ENCODE peak calls at places on chromosomes 13 and 19, in four cellular contexts. B, G, K and H are unnamed samples.

GRCh38 chr13:90055121-90055520 is 1292.4 kb upstream of the MIR17HG start:
- DNase-seq in B (no peak), G (no peak), K (no peak), H (no peak)

GRCh38 chr19:45159204-45159970 is 1.4 kb downstream of the NKPD1 start:
- DNase-seq in B (no peak), G (no peak), K (no peak), H (no peak)

GRCh38 chr19:39788244-39788643 is 9.6 kb downstream of the LEUTX start:
- DNase-seq in B (no peak), G (no peak), K (no peak), H (no peak)

GRCh38 chr13:67351915-67352314 is 121.8 kb upstream of the PCDH9 start:
- DNase-seq in B (no peak), G (no peak), K (no peak), H (no peak)

GRCh38 chr19:10985502-10985901 is 24.7 kb downstream of the SMARCA4 start:
- DNase-seq in B (no peak), G (no peak), K (no peak), H (no peak)

GRCh38 chr19:19562665-19563347 is 24.7 kb downstream of the CILP2 start:
- DNase-seq in B (no peak), G (no peak), K (no peak), H (no peak)

GRCh38 chr19:8640402-8641004 is 10.1 kb downstream of the NFILZ start:
- DNase-seq in B (peak; percentile 38), G (peak; percentile 77), K (no peak), H (no peak)

GRCh38 chr13:21736926-21737325 is 66.1 kb downstream of the FGF9 start:
- DNase-seq in B (no peak), G (no peak), K (no peak), H (no peak)

GRCh38 chr19:5968431-5969373 is 9.2 kb downstream of the RANBP3 start:
- DNase-seq in B (no peak), G (no peak), K (no peak), H (no peak)

GRCh38 chr13:110455941-110456340 is 105.6 kb downstream of the RAB20 start:
- DNase-seq in B (peak; percentile 79), G (peak; percentile 84), K (peak; percentile 63), H (peak; percentile 75)

GRCh38 chr19:32870154-32870573 is 597 bp upstream of the SLC7A9 start:
- DNase-seq in B (no peak), G (no peak), K (no peak), H (no peak)

GRCh38 chr19:18948075-18948975 is 7.3 kb upstream of the HOMER3 start:
- DNase-seq in B (no peak), G (no peak), K (no peak), H (no peak)

GRCh38 chr19:57348136-57348535 is 2.9 kb upstream of the ZNF304 start:
- DNase-seq in B (no peak), G (no peak), K (no peak), H (no peak)

GRCh38 chr19:57355916-57356315 is 4.8 kb downstream of the ZNF304 start:
- DNase-seq in B (no peak), G (no peak), K (no peak), H (no peak)

GRCh38 chr19:57357406-57357805 is 5.9 kb upstream of the TRAPPC2B start:
- DNase-seq in B (no peak), G (no peak), K (no peak), H (no peak)

GRCh38 chr19:57350877-57351805 is at the start of gene ZNF304:
- DNase-seq in B (peak; percentile 87), G (peak; percentile 95), K (peak; percentile 71), H (peak; percentile 79)

DNA sequence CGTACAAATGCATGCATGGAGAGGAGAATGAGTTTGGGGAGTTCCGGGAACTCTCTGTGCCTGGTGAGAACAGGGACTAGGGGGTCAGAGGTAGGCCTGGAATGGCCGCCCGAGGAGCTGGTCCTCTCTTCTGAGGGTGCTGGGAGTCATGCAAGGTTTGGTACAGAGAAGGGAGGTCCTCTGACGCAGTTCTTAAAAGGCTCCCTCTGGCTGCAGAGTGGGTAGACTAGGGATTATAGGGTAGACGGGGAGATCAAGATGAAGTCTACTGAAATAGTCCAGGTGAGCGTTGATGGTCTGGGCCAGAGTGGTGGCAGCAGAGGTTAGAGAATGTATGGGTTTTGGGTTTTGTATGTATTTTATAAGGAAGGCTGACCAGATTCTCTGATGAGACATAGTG is 796 bp downstream of the ZNF304 start:
- DNase-seq in B (no peak), G (no peak), K (no peak), H (no peak)
- TF ChIP-seq CTCF in B (no peak), G (no peak), K (no peak), H (no peak)

DNA sequence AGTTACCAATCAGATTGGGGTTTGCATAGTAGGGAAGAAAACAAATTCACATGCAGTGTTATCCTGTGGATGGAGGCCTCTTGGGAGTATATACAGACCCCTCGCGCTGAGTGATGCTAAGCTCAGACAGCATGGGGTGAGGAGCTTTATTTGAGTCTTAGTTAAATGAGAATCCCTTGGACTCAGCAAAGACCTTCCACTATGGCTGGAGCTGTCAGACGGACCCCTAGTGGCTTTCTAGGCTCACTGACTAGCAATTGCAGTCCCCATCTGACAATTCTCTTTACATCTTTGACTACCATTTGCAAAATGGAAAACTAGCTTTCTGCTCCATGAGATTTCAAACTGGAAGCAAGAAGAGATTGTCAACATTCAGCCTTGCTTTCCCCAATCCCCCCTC is 90.4 kb downstream of the STOML3 start:
- DNase-seq in B (no peak), G (no peak), K (no peak), H (no peak)
- TF ChIP-seq CTCF in B (no peak), G (no peak), K (peak; percentile 40), H (peak; percentile 23)

GRCh38 chr13:107675847-107676550 is 539.3 kb downstream of the LIG4 start:
- DNase-seq in B (no peak), G (no peak), K (no peak), H (no peak)

GRCh38 chr13:107681611-107682010 is 533.7 kb downstream of the LIG4 start:
- DNase-seq in B (no peak), G (no peak), K (no peak), H (no peak)

GRCh38 chr13:107680115-107680514 is 535.2 kb downstream of the LIG4 start:
- DNase-seq in B (no peak), G (no peak), K (no peak), H (no peak)

DNA sequence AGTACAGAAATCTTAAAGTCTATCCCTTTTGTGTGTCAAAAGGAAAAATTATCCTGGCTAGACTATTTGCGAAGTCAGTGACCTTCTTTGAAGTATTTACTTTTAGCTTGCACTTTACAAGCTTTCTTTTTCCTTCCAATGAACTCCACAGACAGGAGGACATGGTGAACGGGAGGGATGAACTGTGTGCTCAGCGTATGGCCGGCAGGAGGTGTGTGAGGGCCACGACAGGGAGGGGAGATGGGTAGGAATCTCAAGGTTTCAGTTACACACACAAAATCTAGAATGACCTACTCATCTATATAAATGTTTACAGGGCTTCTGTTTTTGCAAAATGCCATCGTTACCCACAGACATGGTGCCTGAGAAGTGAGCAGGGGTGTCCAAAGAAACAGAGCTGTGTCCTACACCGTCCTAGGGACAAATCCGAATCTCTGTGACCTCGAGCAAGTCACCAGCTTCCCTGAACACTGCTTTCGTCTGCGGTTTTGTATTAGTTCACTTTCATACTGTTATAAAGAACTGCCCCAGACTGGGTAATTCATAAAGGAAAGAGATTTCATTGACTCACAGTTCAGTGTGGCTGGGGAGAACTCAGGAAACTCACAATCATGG is 537.2 kb downstream of the LIG4 start:
- DNase-seq in B (no peak), G (no peak), K (no peak), H (no peak)
- TF ChIP-seq CTCF in B (no peak), G (no peak), K (peak; percentile 37), H (peak; percentile 8)

GRCh38 chr13:97753942-97754670 is 199.4 kb upstream of the IPO5 start:
- DNase-seq in B (no peak), G (no peak), K (no peak), H (no peak)
- TF ChIP-seq CTCF in B (no peak), G (no peak), K (no peak), H (no peak)

GRCh38 chr13:44238011-44238421 is 135.6 kb upstream of the SERP2 start:
- DNase-seq in B (no peak), G (no peak), K (no peak), H (no peak)

GRCh38 chr13:44240611-44241010 is 133.0 kb upstream of the SERP2 start:
- DNase-seq in B (no peak), G (no peak), K (no peak), H (no peak)

GRCh38 chr13:44243198-44243852 is 130.3 kb upstream of the SERP2 start:
- DNase-seq in B (no peak), G (no peak), K (peak; percentile 9), H (peak; percentile 49)

GRCh38 chr13:44244288-44244687 is 129.3 kb upstream of the SERP2 start:
- DNase-seq in B (no peak), G (no peak), K (no peak), H (no peak)

DNA sequence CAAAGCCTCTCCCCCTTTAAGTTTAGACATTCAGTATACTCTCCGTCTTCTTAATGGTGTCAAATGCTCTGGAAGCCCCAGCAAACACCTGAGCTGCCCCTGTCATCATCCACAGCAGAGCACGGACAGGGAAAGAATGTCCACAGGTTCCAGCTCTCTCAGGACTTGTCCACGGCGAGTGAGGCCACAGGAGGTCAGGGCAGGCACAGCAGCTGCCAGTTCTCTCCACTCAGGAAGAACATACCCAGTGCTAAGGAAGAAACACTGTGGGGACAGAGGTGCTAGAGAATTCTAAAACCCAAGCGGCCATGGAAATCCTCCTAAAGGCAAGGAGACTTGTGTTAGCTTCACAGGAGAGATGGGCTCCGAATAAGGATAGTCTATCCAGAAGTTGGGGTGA is 132.0 kb upstream of the SERP2 start:
- DNase-seq in B (no peak), G (no peak), K (no peak), H (no peak)
- TF ChIP-seq CTCF in B (no peak), G (no peak), K (no peak), H (no peak)

GRCh38 chr13:77820431-77821149 is 98.0 kb downstream of the EDNRB start:
- DNase-seq in B (no peak), G (no peak), K (no peak), H (no peak)
- TF ChIP-seq CTCF in B (no peak), G (no peak), K (no peak), H (peak; percentile 0)

GRCh38 chr19:1811942-1812425 is at the start of gene ATP8B3:
- DNase-seq in B (no peak), G (no peak), K (no peak), H (no peak)
- TF ChIP-seq CTCF in B (no peak), G (no peak), K (peak; percentile 25), H (no peak)